ENCODE peak calls at places on chromosomes 7 and 10, in seven cellular contexts. One of them, this sample, is unnamed. For H3K4me1, the result is how much of the 10 kb centered on the place peaks cover.

GRCh38 chr10:45059632-45060031 is 58.9 kb downstream of the ZNF22 start:
- DNase-seq in CD8-positive, alpha-beta memory T cell: no peak
- DNase-seq in SK-N-SH: no peak
- DNase-seq in GM23248: no peak
- DNase-seq in colonic mucosa: no peak
- DNase-seq in mesenchymal stem cell: no peak
- DNase-seq in heart left ventricle: no peak
- DNase-seq in this sample: no peak

GRCh38 chr7:80467069-80467468 is 44.8 kb downstream of the GNAT3 start:
- DNase-seq in CD8-positive, alpha-beta memory T cell: no peak
- DNase-seq in SK-N-SH: no peak
- DNase-seq in GM23248: peak
- DNase-seq in colonic mucosa: no peak
- DNase-seq in mesenchymal stem cell: peak
- DNase-seq in heart left ventricle: no peak
- DNase-seq in this sample: no peak

GRCh38 chr10:30185916-30186315 is 126.5 kb upstream of the JCAD start:
- DNase-seq in CD8-positive, alpha-beta memory T cell: no peak
- DNase-seq in SK-N-SH: no peak
- DNase-seq in GM23248: peak
- DNase-seq in colonic mucosa: no peak
- DNase-seq in mesenchymal stem cell: peak
- DNase-seq in heart left ventricle: no peak
- DNase-seq in this sample: peak

GRCh38 chr7:81181066-81181465 is 262.2 kb upstream of the SEMA3C start:
- DNase-seq in CD8-positive, alpha-beta memory T cell: no peak
- DNase-seq in SK-N-SH: no peak
- DNase-seq in GM23248: no peak
- DNase-seq in colonic mucosa: no peak
- DNase-seq in mesenchymal stem cell: no peak
- DNase-seq in heart left ventricle: no peak
- DNase-seq in this sample: no peak

GRCh38 chr10:119669975-119670640 is 18.9 kb downstream of the BAG3 start:
- DNase-seq in CD8-positive, alpha-beta memory T cell: no peak
- DNase-seq in SK-N-SH: no peak
- DNase-seq in GM23248: no peak
- DNase-seq in colonic mucosa: no peak
- DNase-seq in mesenchymal stem cell: no peak
- DNase-seq in heart left ventricle: no peak
- DNase-seq in this sample: no peak

GRCh38 chr7:128030999-128031681 is at the start of gene LRRC4:
- DNase-seq in CD8-positive, alpha-beta memory T cell: peak
- DNase-seq in SK-N-SH: peak
- DNase-seq in GM23248: peak
- DNase-seq in colonic mucosa: peak
- DNase-seq in mesenchymal stem cell: peak
- DNase-seq in heart left ventricle: peak
- DNase-seq in this sample: peak

GRCh38 chr10:4270116-4270515 is 485.1 kb upstream of the KLF6 start:
- DNase-seq in CD8-positive, alpha-beta memory T cell: no peak
- DNase-seq in SK-N-SH: peak
- DNase-seq in GM23248: peak
- DNase-seq in colonic mucosa: no peak
- DNase-seq in mesenchymal stem cell: peak
- DNase-seq in heart left ventricle: no peak
- DNase-seq in this sample: peak

GRCh38 chr10:132699411-132700167 is 86.4 kb downstream of the NKX6-2 start:
- DNase-seq in CD8-positive, alpha-beta memory T cell: no peak
- DNase-seq in SK-N-SH: no peak
- DNase-seq in GM23248: no peak
- DNase-seq in colonic mucosa: no peak
- DNase-seq in mesenchymal stem cell: no peak
- DNase-seq in heart left ventricle: no peak
- DNase-seq in this sample: no peak

GRCh38 chr10:127303105-127303504 is 106.7 kb upstream of the INSYN2A start:
- DNase-seq in CD8-positive, alpha-beta memory T cell: no peak
- DNase-seq in SK-N-SH: no peak
- DNase-seq in GM23248: no peak
- DNase-seq in colonic mucosa: no peak
- DNase-seq in mesenchymal stem cell: no peak
- DNase-seq in heart left ventricle: no peak
- DNase-seq in this sample: peak

GRCh38 chr7:46129831-46130230 is 208.8 kb upstream of the IGFBP3 start:
- DNase-seq in CD8-positive, alpha-beta memory T cell: no peak
- DNase-seq in SK-N-SH: peak
- DNase-seq in GM23248: peak
- DNase-seq in colonic mucosa: no peak
- DNase-seq in mesenchymal stem cell: no peak
- DNase-seq in heart left ventricle: no peak
- DNase-seq in this sample: peak

GRCh38 chr7:102819151-102819550 is 70.4 kb downstream of the FAM185A start:
- DNase-seq in CD8-positive, alpha-beta memory T cell: no peak
- DNase-seq in SK-N-SH: no peak
- DNase-seq in GM23248: no peak
- DNase-seq in colonic mucosa: no peak
- DNase-seq in mesenchymal stem cell: no peak
- DNase-seq in heart left ventricle: no peak
- DNase-seq in this sample: no peak

GRCh38 chr7:44720301-44720700 is 28.3 kb upstream of the ZMIZ2 start:
- DNase-seq in CD8-positive, alpha-beta memory T cell: no peak
- DNase-seq in SK-N-SH: no peak
- DNase-seq in GM23248: no peak
- DNase-seq in colonic mucosa: no peak
- DNase-seq in mesenchymal stem cell: no peak
- DNase-seq in heart left ventricle: no peak
- DNase-seq in this sample: no peak

GRCh38 chr7:150369740-150370501 is 1.3 kb downstream of the REPIN1 start:
- DNase-seq in CD8-positive, alpha-beta memory T cell: no peak
- DNase-seq in SK-N-SH: peak
- DNase-seq in GM23248: peak
- DNase-seq in colonic mucosa: no peak
- DNase-seq in mesenchymal stem cell: peak
- DNase-seq in heart left ventricle: no peak
- DNase-seq in this sample: no peak

GRCh38 chr7:150367187-150367510 is 1.5 kb upstream of the REPIN1 start:
- DNase-seq in CD8-positive, alpha-beta memory T cell: no peak
- DNase-seq in SK-N-SH: no peak
- DNase-seq in GM23248: no peak
- DNase-seq in colonic mucosa: no peak
- DNase-seq in mesenchymal stem cell: no peak
- DNase-seq in heart left ventricle: no peak
- DNase-seq in this sample: no peak

GRCh38 chr7:150367677-150368097 is 935 bp upstream of the REPIN1 start:
- DNase-seq in CD8-positive, alpha-beta memory T cell: no peak
- DNase-seq in SK-N-SH: no peak
- DNase-seq in GM23248: no peak
- DNase-seq in colonic mucosa: no peak
- DNase-seq in mesenchymal stem cell: peak
- DNase-seq in heart left ventricle: no peak
- DNase-seq in this sample: peak

GRCh38 chr7:150368884-150369739 is 490 bp downstream of the REPIN1 start:
- DNase-seq in CD8-positive, alpha-beta memory T cell: peak
- DNase-seq in SK-N-SH: peak
- DNase-seq in GM23248: peak
- DNase-seq in colonic mucosa: peak
- DNase-seq in mesenchymal stem cell: peak
- DNase-seq in heart left ventricle: peak
- DNase-seq in this sample: no peak

DNA sequence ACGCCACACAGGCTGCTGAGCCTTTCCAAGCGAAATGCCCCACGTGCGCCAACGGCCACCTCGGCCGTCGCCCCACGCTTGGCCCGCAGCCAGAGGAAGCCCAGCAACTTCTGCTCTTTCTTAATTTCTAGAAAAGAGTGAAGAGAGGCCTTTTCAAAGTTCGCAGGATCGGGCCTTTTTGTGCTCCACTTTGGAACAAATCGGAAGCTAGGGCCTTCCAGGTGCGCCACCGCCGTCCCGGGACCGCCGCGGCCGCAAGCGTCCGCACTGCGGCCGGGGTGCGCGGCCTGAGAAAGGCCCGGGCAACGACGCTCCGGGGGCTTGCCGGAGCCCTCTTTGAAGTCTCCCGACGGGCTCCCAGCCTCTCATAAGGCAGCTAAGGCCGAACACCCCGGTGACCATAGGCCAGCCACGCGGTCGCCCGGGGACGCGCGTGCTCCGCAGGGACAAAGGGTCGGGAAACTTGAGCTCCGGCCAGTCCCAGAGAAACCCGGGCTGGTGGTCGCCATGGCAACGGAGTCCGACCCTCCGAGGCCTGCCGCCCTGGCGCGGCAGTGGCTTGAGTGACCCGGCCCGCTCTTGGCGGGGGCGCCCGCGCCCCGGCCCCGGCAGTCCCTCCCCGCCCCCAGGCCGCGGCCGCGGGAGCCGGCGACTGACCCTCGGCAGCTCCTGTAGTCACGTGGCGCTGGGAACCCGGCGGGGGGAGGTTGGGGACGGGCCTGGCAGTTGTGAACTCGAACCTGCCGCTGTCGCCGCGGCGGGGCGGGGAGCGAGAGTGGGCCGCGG is at the start of gene REPIN1:
- DNase-seq in CD8-positive, alpha-beta memory T cell: peak
- DNase-seq in SK-N-SH: peak
- DNase-seq in GM23248: peak
- DNase-seq in colonic mucosa: peak
- DNase-seq in mesenchymal stem cell: peak
- DNase-seq in heart left ventricle: peak
- DNase-seq in this sample: no peak
- H3K4me1 ChIP-seq in CD8-positive, alpha-beta memory T cell: under half
- H3K4me1 ChIP-seq in SK-N-SH: under half
- H3K4me1 ChIP-seq in GM23248: under half
- H3K4me1 ChIP-seq in colonic mucosa: under half
- H3K4me1 ChIP-seq in mesenchymal stem cell: under half
- H3K4me1 ChIP-seq in heart left ventricle: under half
- H3K4me1 ChIP-seq in this sample: under half

GRCh38 chr10:90947025-90947960 is 26.4 kb upstream of the ANKRD1 start:
- DNase-seq in CD8-positive, alpha-beta memory T cell: no peak
- DNase-seq in SK-N-SH: no peak
- DNase-seq in GM23248: peak
- DNase-seq in colonic mucosa: no peak
- DNase-seq in mesenchymal stem cell: peak
- DNase-seq in heart left ventricle: no peak
- DNase-seq in this sample: no peak
- H3K27ac ChIP-seq in CD8-positive, alpha-beta memory T cell: no peak
- H3K27ac ChIP-seq in SK-N-SH: peak
- H3K27ac ChIP-seq in GM23248: no peak
- H3K27ac ChIP-seq in colonic mucosa: no peak
- H3K27ac ChIP-seq in mesenchymal stem cell: no peak
- H3K27ac ChIP-seq in heart left ventricle: no peak
- H3K27ac ChIP-seq in this sample: no peak

DNA sequence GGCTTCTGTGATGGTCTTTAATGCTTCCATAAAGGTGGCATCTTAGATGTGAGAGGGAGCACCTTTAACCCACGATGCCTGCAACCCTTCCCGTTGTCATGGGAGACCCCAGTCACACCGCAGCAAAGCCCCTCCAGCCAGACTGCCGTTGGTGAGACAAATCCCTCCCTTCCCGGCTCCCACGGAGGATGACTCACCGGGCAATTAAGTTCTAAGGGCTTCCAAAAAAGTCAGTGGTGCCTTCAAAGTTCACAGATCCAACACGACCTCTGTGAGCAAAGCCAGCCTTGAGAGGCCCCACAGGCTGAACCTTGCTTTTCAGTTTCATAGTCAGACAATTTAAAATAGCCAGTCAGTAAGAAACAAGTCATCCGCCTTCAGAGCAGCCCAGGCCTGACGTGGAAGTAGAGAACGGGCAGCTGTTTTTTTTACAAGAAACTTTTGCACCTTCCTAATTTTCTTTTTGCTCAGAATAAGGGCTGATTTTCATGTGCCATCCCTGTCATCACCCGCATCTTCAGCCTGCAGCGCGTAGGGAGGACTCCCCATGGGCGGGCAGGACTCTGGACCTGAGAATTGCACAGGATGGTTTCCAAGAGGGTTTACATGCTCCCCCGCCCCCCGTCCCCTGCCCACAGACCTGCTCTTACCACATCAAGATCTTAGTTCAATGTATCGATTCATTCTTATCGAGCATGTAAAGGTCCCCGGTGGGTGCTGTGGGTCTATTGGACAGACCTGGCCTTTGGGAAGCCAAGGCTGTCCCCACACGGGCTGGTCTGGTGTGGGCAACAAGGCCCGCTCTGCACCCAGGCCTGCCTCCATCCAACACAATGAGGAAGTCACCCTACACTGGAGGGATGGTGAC is 333.9 kb downstream of the DNAJB6 start:
- DNase-seq in CD8-positive, alpha-beta memory T cell: no peak
- DNase-seq in SK-N-SH: no peak
- DNase-seq in GM23248: no peak
- DNase-seq in colonic mucosa: no peak
- DNase-seq in mesenchymal stem cell: no peak
- DNase-seq in heart left ventricle: no peak
- DNase-seq in this sample: no peak
- H3K4me1 ChIP-seq in CD8-positive, alpha-beta memory T cell: under half
- H3K4me1 ChIP-seq in SK-N-SH: under half
- H3K4me1 ChIP-seq in GM23248: under half
- H3K4me1 ChIP-seq in colonic mucosa: under half
- H3K4me1 ChIP-seq in mesenchymal stem cell: under half
- H3K4me1 ChIP-seq in heart left ventricle: under half
- H3K4me1 ChIP-seq in this sample: under half

DNA sequence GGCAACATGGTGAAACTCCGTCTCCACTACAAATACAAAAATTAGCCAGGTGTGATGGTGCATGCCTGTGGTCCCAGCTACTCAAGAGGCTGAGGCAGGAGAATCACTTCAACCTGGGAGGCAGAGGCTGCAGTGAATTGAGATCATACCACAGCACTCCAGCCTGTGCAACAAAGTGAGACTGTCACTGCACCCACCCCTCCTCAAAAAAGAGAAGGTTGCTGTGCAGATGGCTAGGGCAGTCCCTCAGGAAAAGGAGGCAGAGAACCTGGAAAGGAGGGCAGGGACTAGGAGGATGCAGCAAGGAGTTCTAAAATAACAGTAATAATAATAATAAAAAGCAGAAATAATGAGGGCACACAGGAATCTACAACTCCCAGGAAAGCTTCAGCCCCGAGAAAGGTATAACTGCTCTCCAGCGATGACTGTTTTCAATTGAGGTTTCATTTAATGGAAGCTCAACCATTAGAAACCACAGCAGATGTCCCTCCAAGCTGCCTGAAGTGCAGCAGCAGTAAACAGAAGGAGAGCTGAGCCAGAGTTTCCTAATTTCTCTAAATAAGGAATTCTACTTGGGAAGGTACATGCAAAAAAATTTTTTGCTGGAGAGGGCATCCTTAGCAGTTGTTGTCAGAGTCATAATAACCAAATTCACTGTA is 326.5 kb downstream of the GATA3 start:
- DNase-seq in CD8-positive, alpha-beta memory T cell: no peak
- DNase-seq in SK-N-SH: no peak
- DNase-seq in GM23248: no peak
- DNase-seq in colonic mucosa: no peak
- DNase-seq in mesenchymal stem cell: peak
- DNase-seq in heart left ventricle: no peak
- DNase-seq in this sample: no peak
- H3K27ac ChIP-seq in CD8-positive, alpha-beta memory T cell: no peak
- H3K27ac ChIP-seq in SK-N-SH: no peak
- H3K27ac ChIP-seq in GM23248: no peak
- H3K27ac ChIP-seq in colonic mucosa: no peak
- H3K27ac ChIP-seq in mesenchymal stem cell: no peak
- H3K27ac ChIP-seq in heart left ventricle: peak
- H3K27ac ChIP-seq in this sample: no peak

This sample was measured in mammary epithelial cell.